ENCODE peak calls at places on chromosomes 3 and 15, in nine cellular contexts. One of them, this sample, is unnamed.

GRCh38 chr15:57541805-57542504 is 49.7 kb upstream of the MYZAP start:
- DNase-seq in IMR-90: peak
- DNase-seq in Peyer's patch: peak
- DNase-seq in breast epithelium: peak
- DNase-seq in GM12864: no peak
- DNase-seq in BE2C: peak
- DNase-seq in fibroblast of lung: peak
- DNase-seq in left ventricle myocardium inferior: peak
- DNase-seq in endodermal cell: peak
- DNase-seq in this sample: peak

GRCh38 chr3:45665101-45665572 is 24.1 kb upstream of the SACM1L start:
- DNase-seq in breast epithelium: peak
- DNase-seq in GM12864: no peak
- DNase-seq in fibroblast of lung: peak
- DNase-seq in BE2C: peak
- DNase-seq in endodermal cell: peak
- DNase-seq in Peyer's patch: no peak
- DNase-seq in IMR-90: peak
- DNase-seq in left ventricle myocardium inferior: no peak
- DNase-seq in this sample: peak

GRCh38 chr3:157618075-157618760 is 115.0 kb upstream of the VEPH1 start:
- DNase-seq in endodermal cell: no peak
- DNase-seq in left ventricle myocardium inferior: no peak
- DNase-seq in Peyer's patch: no peak
- DNase-seq in breast epithelium: no peak
- DNase-seq in GM12864: peak
- DNase-seq in BE2C: no peak
- DNase-seq in IMR-90: peak
- DNase-seq in fibroblast of lung: peak
- DNase-seq in this sample: peak

GRCh38 chr3:129890125-129890524 is 3.4 kb downstream of the TMCC1 start:
- DNase-seq in breast epithelium: no peak
- DNase-seq in Peyer's patch: no peak
- DNase-seq in left ventricle myocardium inferior: no peak
- DNase-seq in BE2C: no peak
- DNase-seq in GM12864: no peak
- DNase-seq in endodermal cell: no peak
- DNase-seq in fibroblast of lung: no peak
- DNase-seq in IMR-90: no peak
- DNase-seq in this sample: no peak

GRCh38 chr3:76442374-76442915 is 597.5 kb upstream of the ROBO2 start:
- DNase-seq in left ventricle myocardium inferior: no peak
- DNase-seq in BE2C: no peak
- DNase-seq in fibroblast of lung: no peak
- DNase-seq in endodermal cell: no peak
- DNase-seq in IMR-90: peak
- DNase-seq in Peyer's patch: no peak
- DNase-seq in GM12864: no peak
- DNase-seq in breast epithelium: no peak
- DNase-seq in this sample: no peak

GRCh38 chr3:187287231-187287630 is 4.3 kb downstream of the MASP1 start:
- DNase-seq in left ventricle myocardium inferior: no peak
- DNase-seq in GM12864: no peak
- DNase-seq in breast epithelium: no peak
- DNase-seq in endodermal cell: peak
- DNase-seq in IMR-90: no peak
- DNase-seq in Peyer's patch: no peak
- DNase-seq in fibroblast of lung: no peak
- DNase-seq in BE2C: no peak
- DNase-seq in this sample: no peak

GRCh38 chr3:50204804-50205718 is at the start of gene SLC38A3:
- DNase-seq in Peyer's patch: no peak
- DNase-seq in GM12864: no peak
- DNase-seq in BE2C: peak
- DNase-seq in fibroblast of lung: no peak
- DNase-seq in endodermal cell: peak
- DNase-seq in left ventricle myocardium inferior: peak
- DNase-seq in breast epithelium: no peak
- DNase-seq in IMR-90: no peak
- DNase-seq in this sample: no peak

GRCh38 chr3:45943207-45943846 is at the start of gene CXCR6:
- DNase-seq in fibroblast of lung: no peak
- DNase-seq in Peyer's patch: no peak
- DNase-seq in endodermal cell: no peak
- DNase-seq in GM12864: no peak
- DNase-seq in BE2C: no peak
- DNase-seq in IMR-90: peak
- DNase-seq in left ventricle myocardium inferior: no peak
- DNase-seq in breast epithelium: no peak
- DNase-seq in this sample: no peak

GRCh38 chr15:74374648-74375302 is 7.3 kb upstream of the CYP11A1 start:
- DNase-seq in GM12864: no peak
- DNase-seq in endodermal cell: no peak
- DNase-seq in left ventricle myocardium inferior: no peak
- DNase-seq in breast epithelium: no peak
- DNase-seq in IMR-90: no peak
- DNase-seq in BE2C: no peak
- DNase-seq in Peyer's patch: no peak
- DNase-seq in fibroblast of lung: no peak
- DNase-seq in this sample: no peak

GRCh38 chr15:74375303-74375693 is 7.9 kb upstream of the CYP11A1 start:
- DNase-seq in left ventricle myocardium inferior: peak
- DNase-seq in breast epithelium: peak
- DNase-seq in IMR-90: peak
- DNase-seq in fibroblast of lung: peak
- DNase-seq in BE2C: peak
- DNase-seq in endodermal cell: peak
- DNase-seq in Peyer's patch: peak
- DNase-seq in GM12864: no peak
- DNase-seq in this sample: peak

GRCh38 chr15:74370471-74370870 is 3.0 kb upstream of the CYP11A1 start:
- DNase-seq in BE2C: no peak
- DNase-seq in endodermal cell: no peak
- DNase-seq in breast epithelium: no peak
- DNase-seq in left ventricle myocardium inferior: no peak
- DNase-seq in Peyer's patch: peak
- DNase-seq in GM12864: no peak
- DNase-seq in fibroblast of lung: no peak
- DNase-seq in IMR-90: no peak
- DNase-seq in this sample: no peak

GRCh38 chr15:74373731-74374647 is 6.5 kb upstream of the CYP11A1 start:
- DNase-seq in fibroblast of lung: peak
- DNase-seq in Peyer's patch: peak
- DNase-seq in BE2C: peak
- DNase-seq in GM12864: peak
- DNase-seq in endodermal cell: peak
- DNase-seq in breast epithelium: peak
- DNase-seq in left ventricle myocardium inferior: peak
- DNase-seq in IMR-90: peak
- DNase-seq in this sample: peak

DNA sequence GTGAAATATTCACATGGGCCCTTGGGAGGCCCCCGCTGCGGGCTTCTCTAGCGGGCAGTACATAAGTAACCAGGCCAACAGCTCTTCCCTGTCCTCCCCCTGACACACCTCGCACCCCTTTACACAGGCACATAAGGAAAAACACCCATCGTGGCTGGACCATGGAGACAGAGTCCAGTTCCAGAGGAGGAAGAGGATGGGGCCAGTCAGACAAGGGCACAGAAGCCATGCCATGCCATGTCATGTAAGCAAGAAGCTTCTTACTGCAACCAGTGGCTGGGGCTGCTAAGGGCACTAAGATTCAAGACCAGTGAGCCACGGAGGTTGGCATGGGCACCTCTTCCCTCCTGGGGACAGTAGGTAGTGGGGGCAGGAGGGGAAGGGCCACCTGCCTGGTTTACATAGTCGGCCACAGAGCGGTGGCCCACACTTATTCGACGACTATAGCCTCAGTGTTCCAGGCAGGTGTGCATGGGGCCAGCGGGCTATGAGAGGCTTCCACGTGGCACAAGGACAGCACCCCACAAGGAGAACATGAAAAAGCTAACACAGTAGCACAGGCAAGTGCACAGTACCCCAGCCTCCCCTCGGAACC is 5.7 kb upstream of the CYP11A1 start:
- DNase-seq in Peyer's patch: no peak
- DNase-seq in IMR-90: no peak
- DNase-seq in breast epithelium: no peak
- DNase-seq in GM12864: no peak
- DNase-seq in left ventricle myocardium inferior: no peak
- DNase-seq in fibroblast of lung: no peak
- DNase-seq in endodermal cell: no peak
- DNase-seq in BE2C: no peak
- DNase-seq in this sample: no peak
- H3K4me3 ChIP-seq in Peyer's patch: peak
- H3K4me3 ChIP-seq in IMR-90: no peak
- H3K4me3 ChIP-seq in breast epithelium: no peak
- H3K4me3 ChIP-seq in GM12864: no peak
- H3K4me3 ChIP-seq in left ventricle myocardium inferior: no peak
- H3K4me3 ChIP-seq in fibroblast of lung: no peak
- H3K4me3 ChIP-seq in endodermal cell: no peak
- H3K4me3 ChIP-seq in BE2C: no peak
- H3K4me3 ChIP-seq in this sample: no peak

GRCh38 chr3:140911822-140912221 is 29.8 kb upstream of the SLC25A36 start:
- DNase-seq in breast epithelium: no peak
- DNase-seq in BE2C: no peak
- DNase-seq in left ventricle myocardium inferior: no peak
- DNase-seq in IMR-90: no peak
- DNase-seq in fibroblast of lung: no peak
- DNase-seq in GM12864: no peak
- DNase-seq in endodermal cell: no peak
- DNase-seq in Peyer's patch: no peak
- DNase-seq in this sample: no peak

GRCh38 chr3:140914384-140914945 is 27.2 kb upstream of the SLC25A36 start:
- DNase-seq in GM12864: no peak
- DNase-seq in BE2C: no peak
- DNase-seq in fibroblast of lung: peak
- DNase-seq in left ventricle myocardium inferior: no peak
- DNase-seq in Peyer's patch: no peak
- DNase-seq in endodermal cell: no peak
- DNase-seq in breast epithelium: no peak
- DNase-seq in IMR-90: no peak
- DNase-seq in this sample: peak

GRCh38 chr3:140913728-140914127 is 27.9 kb upstream of the SLC25A36 start:
- DNase-seq in IMR-90: no peak
- DNase-seq in left ventricle myocardium inferior: no peak
- DNase-seq in endodermal cell: no peak
- DNase-seq in fibroblast of lung: no peak
- DNase-seq in BE2C: peak
- DNase-seq in Peyer's patch: no peak
- DNase-seq in GM12864: no peak
- DNase-seq in breast epithelium: no peak
- DNase-seq in this sample: no peak

GRCh38 chr3:140906785-140907184 is 34.9 kb upstream of the SLC25A36 start:
- DNase-seq in left ventricle myocardium inferior: no peak
- DNase-seq in Peyer's patch: no peak
- DNase-seq in GM12864: no peak
- DNase-seq in breast epithelium: no peak
- DNase-seq in fibroblast of lung: no peak
- DNase-seq in IMR-90: no peak
- DNase-seq in BE2C: no peak
- DNase-seq in endodermal cell: no peak
- DNase-seq in this sample: no peak

DNA sequence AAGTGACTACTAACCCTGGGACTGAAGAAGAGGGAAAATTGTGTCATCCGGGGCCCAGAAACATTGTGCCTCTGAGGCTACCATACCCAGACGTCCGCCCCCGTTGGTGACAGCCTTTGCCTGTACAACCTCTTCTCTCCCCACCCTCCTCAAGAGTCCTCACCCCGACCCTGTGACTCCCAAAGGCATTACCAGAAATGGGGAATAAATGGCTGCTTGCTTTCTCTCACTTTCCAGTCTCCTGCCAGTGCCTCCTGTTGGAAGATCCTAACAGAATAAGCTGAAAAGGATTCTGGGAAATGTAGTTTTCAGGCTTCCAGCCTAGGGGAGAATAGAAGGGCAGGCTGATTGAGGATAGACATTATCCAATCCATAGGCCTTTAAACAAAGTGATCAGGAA is 30.8 kb upstream of the SLC25A36 start:
- DNase-seq in left ventricle myocardium inferior: no peak
- DNase-seq in breast epithelium: no peak
- DNase-seq in fibroblast of lung: peak
- DNase-seq in IMR-90: peak
- DNase-seq in BE2C: no peak
- DNase-seq in GM12864: no peak
- DNase-seq in Peyer's patch: no peak
- DNase-seq in endodermal cell: peak
- DNase-seq in this sample: peak
- TF ChIP-seq CTCF in left ventricle myocardium inferior: no peak
- TF ChIP-seq CTCF in breast epithelium: no peak
- TF ChIP-seq CTCF in fibroblast of lung: peak
- TF ChIP-seq CTCF in IMR-90: no peak
- TF ChIP-seq CTCF in BE2C: peak
- TF ChIP-seq CTCF in GM12864: no peak
- TF ChIP-seq CTCF in Peyer's patch: no peak
- TF ChIP-seq CTCF in endodermal cell: peak
- TF ChIP-seq CTCF in this sample: peak

GRCh38 chr3:169144271-169144670 is 519.2 kb downstream of the MECOM start:
- DNase-seq in breast epithelium: no peak
- DNase-seq in endodermal cell: no peak
- DNase-seq in IMR-90: no peak
- DNase-seq in GM12864: no peak
- DNase-seq in BE2C: no peak
- DNase-seq in Peyer's patch: no peak
- DNase-seq in left ventricle myocardium inferior: no peak
- DNase-seq in fibroblast of lung: no peak
- DNase-seq in this sample: no peak

GRCh38 chr3:169146866-169147245 is 516.7 kb downstream of the MECOM start:
- DNase-seq in endodermal cell: no peak
- DNase-seq in left ventricle myocardium inferior: no peak
- DNase-seq in GM12864: no peak
- DNase-seq in fibroblast of lung: peak
- DNase-seq in BE2C: no peak
- DNase-seq in IMR-90: peak
- DNase-seq in Peyer's patch: no peak
- DNase-seq in breast epithelium: no peak
- DNase-seq in this sample: no peak

GRCh38 chr3:169144691-169145090 is 518.8 kb downstream of the MECOM start:
- DNase-seq in GM12864: no peak
- DNase-seq in breast epithelium: no peak
- DNase-seq in BE2C: no peak
- DNase-seq in left ventricle myocardium inferior: no peak
- DNase-seq in endodermal cell: no peak
- DNase-seq in fibroblast of lung: peak
- DNase-seq in Peyer's patch: no peak
- DNase-seq in IMR-90: peak
- DNase-seq in this sample: peak

GRCh38 chr3:169146112-169146665 is 517.3 kb downstream of the MECOM start:
- DNase-seq in GM12864: no peak
- DNase-seq in fibroblast of lung: peak
- DNase-seq in IMR-90: peak
- DNase-seq in BE2C: peak
- DNase-seq in Peyer's patch: peak
- DNase-seq in endodermal cell: peak
- DNase-seq in left ventricle myocardium inferior: peak
- DNase-seq in breast epithelium: no peak
- DNase-seq in this sample: peak

DNA sequence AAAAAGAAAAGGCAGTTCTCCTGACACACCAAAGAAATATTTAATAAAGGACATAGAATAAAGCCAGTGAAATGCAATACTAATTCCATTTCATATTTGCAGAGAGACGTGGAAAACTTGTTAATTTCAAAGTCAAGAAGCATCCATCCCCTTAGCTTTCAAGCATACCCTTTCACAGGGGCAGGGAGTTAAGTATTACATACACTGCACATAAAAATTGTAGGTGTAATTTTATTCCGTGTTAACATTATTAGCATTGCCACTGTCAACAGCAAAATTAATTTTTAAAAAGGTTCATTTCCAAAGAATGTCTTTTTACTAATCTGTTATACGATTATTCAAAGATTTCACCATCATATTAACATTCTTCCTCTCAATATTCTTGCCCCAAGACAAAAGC is 518.0 kb downstream of the MECOM start:
- DNase-seq in Peyer's patch: no peak
- DNase-seq in left ventricle myocardium inferior: no peak
- DNase-seq in BE2C: no peak
- DNase-seq in fibroblast of lung: no peak
- DNase-seq in endodermal cell: no peak
- DNase-seq in IMR-90: no peak
- DNase-seq in GM12864: no peak
- DNase-seq in breast epithelium: no peak
- DNase-seq in this sample: no peak
- H3K4me3 ChIP-seq in Peyer's patch: no peak
- H3K4me3 ChIP-seq in left ventricle myocardium inferior: peak
- H3K4me3 ChIP-seq in BE2C: no peak
- H3K4me3 ChIP-seq in fibroblast of lung: peak
- H3K4me3 ChIP-seq in endodermal cell: peak
- H3K4me3 ChIP-seq in IMR-90: peak
- H3K4me3 ChIP-seq in GM12864: no peak
- H3K4me3 ChIP-seq in breast epithelium: peak
- H3K4me3 ChIP-seq in this sample: peak

GRCh38 chr15:80418892-80419537 is 14.8 kb downstream of the ARNT2 start:
- DNase-seq in Peyer's patch: no peak
- DNase-seq in BE2C: peak
- DNase-seq in GM12864: peak
- DNase-seq in breast epithelium: no peak
- DNase-seq in IMR-90: peak
- DNase-seq in endodermal cell: peak
- DNase-seq in left ventricle myocardium inferior: no peak
- DNase-seq in fibroblast of lung: peak
- DNase-seq in this sample: peak
- TF ChIP-seq CTCF in Peyer's patch: peak
- TF ChIP-seq CTCF in BE2C: peak
- TF ChIP-seq CTCF in GM12864: peak
- TF ChIP-seq CTCF in breast epithelium: peak
- TF ChIP-seq CTCF in IMR-90: peak
- TF ChIP-seq CTCF in endodermal cell: peak
- TF ChIP-seq CTCF in left ventricle myocardium inferior: peak
- TF ChIP-seq CTCF in fibroblast of lung: peak
- TF ChIP-seq CTCF in this sample: peak